ENCODE peak calls at places on chromosomes 12 and 14, in eight cellular contexts. F is HepG2, J is GM23338, T is HCT116, S is K562, B is Panc1, U is SK-N-SH, V is GM12878. H is an unnamed sample.

GRCh38 chr12:113070117-113070906 is 13.8 kb downstream of the DTX1 start:
- DNase-seq in V (no peak), T (no peak), F (no peak), S (no peak), U (no peak), J (no peak), B (no peak), H (no peak)

GRCh38 chr14:89618309-89618708 is 201.3 kb upstream of the FOXN3 start:
- DNase-seq in B (no peak), U (peak), T (no peak), S (no peak), F (peak), V (no peak), J (no peak), H (no peak)

GRCh38 chr12:77796775-77797174 is 33.9 kb upstream of the NAV3 start:
- DNase-seq in S (no peak), U (no peak), J (no peak), V (no peak), B (no peak), F (no peak), T (no peak), H (no peak)

GRCh38 chr12:32261638-32262037 is 137.7 kb upstream of the FGD4 start:
- DNase-seq in U (no peak), S (no peak), V (no peak), T (no peak), F (peak), B (no peak), J (peak), H (no peak)

GRCh38 chr12:51383281-51383905 is 7.8 kb downstream of the GALNT6 start:
- DNase-seq in U (no peak), S (no peak), T (no peak), V (no peak), J (no peak), B (no peak), F (no peak), H (no peak)

GRCh38 chr14:68948686-68949085 is 30.4 kb downstream of the ACTN1 start:
- DNase-seq in T (no peak), B (no peak), U (peak), F (no peak), S (no peak), V (no peak), J (no peak), H (no peak)

GRCh38 chr12:131833896-131834641 is 5.9 kb downstream of the MMP17 start:
- DNase-seq in T (no peak), F (no peak), J (peak), S (peak), B (no peak), V (no peak), U (peak), H (no peak)

GRCh38 chr12:110135012-110135411 is 10.9 kb downstream of the IFT81 start:
- DNase-seq in B (no peak), T (no peak), F (no peak), S (no peak), U (no peak), J (no peak), V (no peak), H (no peak)

GRCh38 chr14:20469890-20470858 is 968 bp downstream of the PNP start:
- DNase-seq in S (no peak), T (peak), V (no peak), J (peak), F (peak), U (peak), B (peak), H (peak)

GRCh38 chr12:56990648-56991318 is 15.6 kb downstream of the ZBTB39 start:
- DNase-seq in U (no peak), B (no peak), T (no peak), V (no peak), S (no peak), J (no peak), F (no peak), H (no peak)

GRCh38 chr12:19694627-19695026 is 255.3 kb downstream of the AEBP2 start:
- DNase-seq in S (no peak), J (no peak), U (no peak), B (no peak), T (no peak), F (no peak), V (no peak), H (peak)

GRCh38 chr12:69657376-69658137 is 41.5 kb downstream of the BEST3 start:
- DNase-seq in J (no peak), U (no peak), B (no peak), S (peak), F (peak), V (no peak), T (no peak), H (no peak)

GRCh38 chr14:105092124-105092911 is 27.1 kb upstream of the GPR132 start:
- DNase-seq in S (no peak), T (no peak), B (no peak), F (no peak), J (peak), U (peak), V (no peak), H (no peak)

GRCh38 chr12:131832393-131833231 is 4.4 kb downstream of the MMP17 start:
- DNase-seq in V (no peak), T (no peak), B (no peak), J (no peak), F (no peak), U (peak), S (no peak), H (no peak)

GRCh38 chr14:104688755-104689619 is at the start of gene INF2:
- DNase-seq in V (no peak), T (no peak), S (peak), J (peak), B (no peak), F (peak), U (peak), H (no peak)

GRCh38 chr12:57086951-57087688 is 1.8 kb upstream of the NAB2 start:
- DNase-seq in V (no peak), F (no peak), U (peak), B (no peak), S (peak), T (peak), J (peak), H (peak)

GRCh38 chr12:6533653-6534157 is 612 bp upstream of the GAPDH start:
- DNase-seq in T (peak), B (no peak), J (peak), U (peak), F (peak), S (peak), V (no peak), H (peak)

GRCh38 chr12:53268009-53268636 is at the start of gene ESPL1:
- DNase-seq in U (peak), V (peak), T (peak), J (peak), B (no peak), S (peak), F (peak), H (peak)

GRCh38 chr12:124919646-124920352 is 5.3 kb upstream of the UBC start:
- DNase-seq in U (no peak), J (no peak), F (no peak), T (no peak), B (no peak), V (peak), S (no peak), H (no peak)

GRCh38 chr12:76192416-76192815 is 107.9 kb upstream of the NAP1L1 start:
- DNase-seq in B (no peak), U (no peak), V (no peak), J (no peak), S (no peak), F (no peak), T (no peak), H (no peak)

GRCh38 chr12:120012067-120012621 is 23.1 kb downstream of the BICDL1 start:
- DNase-seq in J (peak), T (peak), B (no peak), U (peak), F (no peak), S (peak), V (peak), H (no peak)

GRCh38 chr12:122437656-122438121 is 15.2 kb upstream of the CLIP1 start:
- DNase-seq in V (no peak), J (no peak), U (no peak), T (no peak), B (no peak), S (no peak), F (no peak), H (no peak)

GRCh38 chr12:50221228-50222008 is 54.2 kb upstream of the CERS5 start:
- DNase-seq in U (peak), B (no peak), J (peak), T (no peak), S (no peak), F (no peak), V (peak), H (peak)

GRCh38 chr12:1619599-1619998 is 9.4 kb upstream of the WNT5B start:
- DNase-seq in U (no peak), J (no peak), F (no peak), T (no peak), B (no peak), V (peak), S (no peak), H (no peak)

GRCh38 chr12:1531160-1531653 is 63.2 kb downstream of the FBXL14 start:
- DNase-seq in T (no peak), F (no peak), J (peak), B (no peak), U (no peak), S (no peak), V (no peak), H (no peak)

GRCh38 chr12:61808856-61809255 is 451.3 kb upstream of the USP15 start:
- DNase-seq in T (no peak), F (no peak), V (no peak), S (no peak), J (no peak), B (no peak), U (no peak), H (no peak)

GRCh38 chr14:95421741-95422140 is 94.7 kb downstream of the SYNE3 start:
- DNase-seq in S (no peak), T (no peak), B (no peak), U (no peak), J (no peak), F (no peak), V (no peak), H (no peak)

GRCh38 chr14:55893695-55894094 is 224.5 kb upstream of the PELI2 start:
- DNase-seq in F (no peak), B (no peak), V (no peak), J (no peak), S (no peak), T (no peak), U (no peak), H (no peak)

GRCh38 chr14:55891692-55892091 is 226.5 kb upstream of the PELI2 start:
- DNase-seq in V (no peak), B (no peak), U (no peak), S (no peak), F (no peak), J (peak), T (no peak), H (no peak)

GRCh38 chr14:55884819-55885218 is 233.4 kb upstream of the PELI2 start:
- DNase-seq in B (no peak), T (no peak), S (no peak), F (no peak), J (no peak), U (no peak), V (no peak), H (no peak)

GRCh38 chr14:55892906-55893305 is 225.3 kb upstream of the PELI2 start:
- DNase-seq in U (no peak), B (no peak), T (no peak), J (no peak), V (no peak), F (no peak), S (no peak), H (no peak)

GRCh38 chr14:55889124-55889523 is 229.1 kb upstream of the PELI2 start:
- DNase-seq in S (no peak), F (no peak), T (no peak), U (no peak), J (no peak), B (no peak), V (no peak), H (no peak)
- TF ChIP-seq REST in S (no peak), F (no peak), T (no peak), U (no peak), J (no peak), B (no peak), V (no peak), H (no peak)

GRCh38 chr12:89373772-89374572 is 21.7 kb upstream of the DUSP6 start:
- DNase-seq in F (no peak), V (no peak), T (no peak), U (no peak), B (no peak), S (no peak), J (no peak), H (no peak)
- TF ChIP-seq POLR2AphosphoS5 in F (no peak), V (no peak), T (no peak), U (peak), B (no peak), S (no peak), J (no peak), H (no peak)

GRCh38 chr14:61153436-61153835 is 127.7 kb downstream of the TMEM30B start:
- DNase-seq in B (no peak), J (peak), V (no peak), F (peak), U (peak), T (no peak), S (no peak), H (no peak)
- H3K27ac ChIP-seq in B (no peak), J (no peak), V (no peak), F (no peak), U (peak), T (no peak), S (no peak), H (no peak)

DNA sequence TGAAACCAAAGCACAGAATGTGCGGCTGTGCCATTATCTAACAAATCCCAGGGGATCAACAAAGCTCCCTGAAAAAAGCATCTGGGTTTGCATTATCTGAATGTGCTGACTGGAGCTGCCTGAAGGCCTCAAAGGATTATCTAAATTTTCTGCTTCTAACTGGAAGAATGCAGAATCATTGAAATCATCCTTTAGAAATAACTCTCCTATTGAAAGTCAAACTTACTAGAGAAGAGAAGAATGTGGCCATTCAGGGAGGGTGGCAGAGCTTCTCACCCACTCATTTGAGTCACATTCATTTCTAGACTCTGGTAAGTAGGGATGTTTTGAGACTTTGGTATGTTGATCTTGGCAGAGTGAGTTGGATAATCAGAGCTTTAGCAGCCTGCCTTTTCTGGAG is 220.6 kb upstream of the RGS6 start:
- DNase-seq in S (no peak), F (no peak), U (no peak), T (no peak), V (no peak), B (no peak), J (no peak), H (no peak)
- TF ChIP-seq REST in S (no peak), F (no peak), U (no peak), T (no peak), V (no peak), B (no peak), J (no peak), H (no peak)

GRCh38 chr12:102652645-102653313 is 172.4 kb upstream of the IGF1 start:
- DNase-seq in B (no peak), U (no peak), J (no peak), V (no peak), S (no peak), T (no peak), F (no peak), H (no peak)
- TF ChIP-seq POLR2AphosphoS5 in B (no peak), U (no peak), J (no peak), V (no peak), S (no peak), T (no peak), F (no peak), H (no peak)

DNA sequence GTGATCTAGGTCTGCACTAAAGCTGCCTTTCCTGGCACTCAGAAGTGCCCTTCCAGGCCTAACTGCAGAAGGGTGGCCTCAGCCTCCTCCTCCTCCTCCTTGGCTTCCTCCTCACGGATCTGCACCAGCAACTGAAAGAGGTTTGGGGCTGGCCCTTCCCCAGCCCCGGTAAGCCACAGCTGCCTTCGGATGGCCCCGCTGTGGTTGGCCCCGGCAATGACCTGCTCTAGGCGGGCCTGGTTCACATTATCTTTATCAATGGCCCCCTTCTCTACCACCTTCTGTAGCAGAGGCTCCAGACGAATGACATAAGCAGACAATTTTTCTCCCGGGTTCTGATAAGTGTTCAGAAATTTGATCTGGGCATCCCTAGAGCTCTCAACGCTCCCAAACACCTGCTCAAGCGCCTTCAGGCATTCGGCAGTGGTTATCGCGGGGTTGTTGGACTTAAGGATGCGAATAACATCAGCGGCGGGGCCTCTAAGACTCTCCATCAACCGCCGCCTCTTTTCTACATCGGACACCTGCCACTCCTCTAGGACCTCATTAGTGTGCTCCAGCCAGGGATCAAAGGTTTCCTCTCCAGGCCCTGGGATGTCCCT is 1.5 kb downstream of the PNMA1 start:
- DNase-seq in T (no peak), U (peak), B (no peak), V (no peak), S (peak), J (peak), F (no peak), H (no peak)
- H3K27ac ChIP-seq in T (peak), U (peak), B (peak), V (peak), S (peak), J (no peak), F (no peak), H (no peak)

H was measured in HL-60.